ENCODE peak calls at places on chromosomes 1 and 21, in ten cellular contexts. R, S, P, V, T, H, U, M, I and B are unnamed samples.

GRCh38 chr21:44873356-44874239 is at the start of gene PTTG1IP:
- DNase-seq in M (peak), P (peak), I (peak), T (peak), R (peak), S (peak), U (peak), V (peak), H (peak), B (peak)

GRCh38 chr1:84541679-84542078 is 32.6 kb downstream of the CTBS start:
- DNase-seq in H (peak), M (no peak), S (no peak), U (no peak), R (no peak), T (no peak), P (no peak), V (peak), I (no peak), B (no peak)

GRCh38 chr1:192418886-192419285 is 102.1 kb downstream of the RGS21 start:
- DNase-seq in P (no peak), M (no peak), S (no peak), H (no peak), I (no peak), U (no peak), T (no peak), R (no peak), V (no peak), B (no peak)

GRCh38 chr21:38343691-38344090 is 86.9 kb downstream of the KCNJ15 start:
- DNase-seq in P (no peak), S (peak), R (peak), H (no peak), I (no peak), T (peak), U (peak), V (no peak), M (peak), B (no peak)

GRCh38 chr1:205298191-205298994 is 23.2 kb downstream of the NUAK2 start:
- DNase-seq in S (peak), T (peak), P (peak), U (peak), I (no peak), M (peak), V (peak), R (peak), H (peak), B (no peak)

GRCh38 chr1:236144033-236144432 is 1.7 kb downstream of the GPR137B start:
- DNase-seq in M (no peak), I (no peak), T (no peak), P (no peak), R (no peak), S (no peak), V (no peak), U (no peak), H (no peak), B (no peak)

GRCh38 chr21:15062566-15062965 is 2.2 kb downstream of the NRIP1 start:
- DNase-seq in T (peak), H (no peak), V (no peak), R (peak), P (no peak), U (peak), M (no peak), S (no peak), I (no peak), B (no peak)

GRCh38 chr1:42937141-42937696 is 21.4 kb downstream of the SLC2A1 start:
- DNase-seq in H (no peak), S (peak), M (peak), R (peak), U (peak), P (peak), I (no peak), T (no peak), V (no peak), B (no peak)

GRCh38 chr1:31984419-31985347 is 29.0 kb upstream of the KHDRBS1 start:
- DNase-seq in S (peak), R (peak), P (peak), H (no peak), U (peak), T (peak), M (peak), I (no peak), V (no peak), B (no peak)

GRCh38 chr1:180805316-180805715 is 107.4 kb upstream of the KIAA1614 start:
- DNase-seq in I (no peak), T (no peak), V (no peak), P (no peak), S (no peak), H (no peak), M (no peak), R (no peak), U (no peak), B (peak)

GRCh38 chr1:202304370-202304769 is 37.4 kb downstream of the UBE2T start:
- DNase-seq in R (no peak), P (no peak), T (no peak), I (no peak), V (no peak), S (no peak), U (no peak), H (no peak), M (no peak), B (no peak)

GRCh38 chr1:78511334-78511733 is 20.6 kb downstream of the PTGFR start:
- DNase-seq in V (no peak), R (peak), P (no peak), M (no peak), H (no peak), T (no peak), I (no peak), U (no peak), S (no peak), B (no peak)

GRCh38 chr1:184624051-184624450 is 130.6 kb downstream of the EDEM3 start:
- DNase-seq in T (no peak), P (no peak), M (no peak), I (no peak), R (no peak), V (no peak), S (peak), U (no peak), H (no peak), B (no peak)

GRCh38 chr1:224767031-224767430 is 150.9 kb downstream of the CNIH3 start:
- DNase-seq in R (no peak), S (no peak), H (no peak), V (no peak), I (no peak), P (no peak), T (no peak), U (no peak), M (no peak), B (no peak)

GRCh38 chr1:24558902-24559791 is 3.3 kb downstream of the NCMAP start:
- DNase-seq in M (peak), U (peak), I (no peak), T (peak), S (peak), H (peak), R (peak), V (peak), P (no peak), B (no peak)

GRCh38 chr1:65459397-65459768 is 38.9 kb downstream of the LEPR start:
- DNase-seq in U (peak), T (peak), R (peak), P (no peak), I (no peak), M (no peak), S (peak), H (peak), V (peak), B (peak)

GRCh38 chr21:42741056-42741455 is 87.6 kb downstream of the PDE9A start:
- DNase-seq in H (no peak), T (no peak), S (no peak), U (no peak), R (no peak), V (no peak), M (no peak), I (no peak), P (no peak), B (no peak)

GRCh38 chr1:94004924-94005323 is 95.7 kb upstream of the GCLM start:
- DNase-seq in M (peak), H (no peak), I (no peak), R (peak), P (no peak), V (no peak), T (no peak), S (peak), U (no peak), B (no peak)

GRCh38 chr1:93999806-94000205 is 90.6 kb upstream of the GCLM start:
- DNase-seq in V (no peak), R (no peak), S (no peak), I (no peak), M (no peak), U (no peak), H (no peak), P (no peak), T (no peak), B (no peak)

GRCh38 chr1:94002046-94002787 is 93.0 kb upstream of the GCLM start:
- DNase-seq in I (no peak), R (no peak), P (no peak), U (no peak), V (no peak), T (no peak), S (no peak), H (no peak), M (no peak), B (no peak)

GRCh38 chr1:94000531-94001282 is 91.5 kb upstream of the GCLM start:
- DNase-seq in T (no peak), S (no peak), M (no peak), H (no peak), I (no peak), V (no peak), U (no peak), P (no peak), R (no peak), B (no peak)

GRCh38 chr1:94001397-94002045 is 92.3 kb upstream of the GCLM start:
- DNase-seq in V (no peak), M (no peak), I (no peak), P (no peak), H (no peak), S (no peak), T (no peak), U (no peak), R (no peak), B (no peak)
- H2AFZ ChIP-seq in V (no peak), M (no peak), I (no peak), P (no peak), H (no peak), S (no peak), T (no peak), U (no peak), R (no peak), B (no peak)

GRCh38 chr1:157838966-157839365 is 2.6 kb downstream of the CD5L start:
- DNase-seq in V (no peak), R (no peak), S (no peak), M (no peak), H (no peak), T (no peak), I (no peak), P (no peak), U (no peak), B (no peak)
- H2AFZ ChIP-seq in V (no peak), R (no peak), S (no peak), M (no peak), H (no peak), T (no peak), I (no peak), P (no peak), U (no peak), B (no peak)

GRCh38 chr1:112716133-112716720 is 1.1 kb upstream of the PPM1J start:
- DNase-seq in R (peak), S (peak), M (peak), H (peak), T (peak), I (peak), V (peak), U (peak), P (peak), B (no peak)

GRCh38 chr1:112712701-112713128 is 2.4 kb downstream of the PPM1J start:
- DNase-seq in H (no peak), V (no peak), M (no peak), P (no peak), U (no peak), T (no peak), I (no peak), R (no peak), S (no peak), B (no peak)

GRCh38 chr1:112715264-112716053 is at the start of gene PPM1J:
- DNase-seq in U (peak), P (peak), I (peak), H (peak), S (peak), V (peak), R (peak), T (peak), M (peak), B (peak)

GRCh38 chr1:112713466-112714312 is 1.4 kb downstream of the PPM1J start:
- DNase-seq in I (no peak), T (no peak), U (no peak), R (no peak), M (no peak), H (no peak), P (no peak), S (no peak), V (peak), B (no peak)

DNA sequence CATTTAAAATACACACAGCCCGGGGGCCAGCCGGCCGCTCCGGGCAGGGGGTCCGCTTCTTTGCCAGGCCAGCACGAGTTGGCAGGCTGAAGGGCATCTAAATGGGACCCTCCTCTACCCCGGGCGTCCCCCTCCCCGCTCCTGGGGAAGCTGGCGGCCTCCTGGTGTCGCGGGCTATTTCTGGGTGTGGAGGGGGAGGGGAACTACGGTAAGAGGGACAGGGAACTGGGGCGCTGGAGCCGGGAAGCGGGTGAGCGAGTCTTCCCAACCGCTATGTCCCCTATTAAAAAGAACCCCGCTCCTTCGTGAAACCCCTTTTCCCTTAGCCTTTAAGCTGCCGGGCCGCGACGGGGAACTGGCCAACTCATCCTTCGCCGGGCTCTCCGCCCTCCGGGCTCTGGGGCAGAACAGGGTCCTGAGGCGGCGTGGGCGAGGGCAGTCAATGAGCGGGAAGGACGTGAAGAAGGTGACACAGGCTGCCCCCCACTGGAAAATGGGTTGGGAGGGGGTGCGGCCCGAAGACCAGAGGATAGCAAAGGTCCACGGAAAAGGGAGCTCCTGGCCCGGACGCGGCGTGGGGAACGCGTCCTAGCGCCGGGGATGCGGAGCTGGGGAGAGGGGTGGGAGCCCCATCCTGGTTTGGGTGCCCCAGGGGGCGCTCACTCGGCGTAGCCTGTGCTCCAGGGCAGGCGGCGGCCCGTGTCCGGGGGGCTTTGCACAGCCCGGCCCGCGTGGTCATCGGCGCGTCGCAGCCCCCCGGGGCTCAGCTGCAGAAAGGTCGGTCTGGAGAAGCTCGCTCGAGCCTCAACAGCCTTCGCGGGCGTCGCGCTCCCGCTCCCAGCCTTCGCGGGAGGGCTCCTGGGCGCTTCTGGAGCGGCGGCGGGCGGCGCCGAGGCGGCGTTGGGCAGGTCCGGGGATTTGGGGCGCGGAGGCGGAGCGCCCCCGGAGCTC is 544 bp downstream of the PPM1J start:
- DNase-seq in H (no peak), P (no peak), I (no peak), V (peak), M (no peak), U (peak), S (no peak), T (no peak), R (no peak), B (no peak)
- H2AFZ ChIP-seq in H (no peak), P (peak), I (peak), V (peak), M (peak), U (peak), S (peak), T (peak), R (peak), B (peak)

DNA sequence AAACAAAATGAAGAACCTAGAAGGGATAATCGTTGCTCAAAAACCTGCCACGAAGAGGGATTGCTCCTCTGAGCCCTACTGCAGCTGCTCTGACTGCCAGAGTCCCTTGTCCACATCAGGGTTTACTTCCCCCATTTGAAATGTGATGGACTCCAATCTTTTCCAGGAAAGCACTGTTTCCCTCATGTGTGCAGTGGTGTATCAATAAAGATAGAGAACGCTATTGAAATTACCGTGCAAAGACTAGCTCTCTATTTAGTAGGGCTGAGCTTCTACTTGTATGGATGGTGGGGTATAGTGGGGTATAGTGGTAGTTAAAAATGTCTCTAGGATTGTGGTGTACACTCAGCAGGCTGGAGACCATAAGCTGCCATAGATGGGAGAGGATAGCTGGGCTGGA is 3.7 kb downstream of the TMCO2 start:
- DNase-seq in V (no peak), M (no peak), U (no peak), P (no peak), T (no peak), H (no peak), I (no peak), S (no peak), R (no peak), B (no peak)
- H2AFZ ChIP-seq in V (no peak), M (no peak), U (no peak), P (no peak), T (no peak), H (no peak), I (no peak), S (no peak), R (no peak), B (no peak)

DNA sequence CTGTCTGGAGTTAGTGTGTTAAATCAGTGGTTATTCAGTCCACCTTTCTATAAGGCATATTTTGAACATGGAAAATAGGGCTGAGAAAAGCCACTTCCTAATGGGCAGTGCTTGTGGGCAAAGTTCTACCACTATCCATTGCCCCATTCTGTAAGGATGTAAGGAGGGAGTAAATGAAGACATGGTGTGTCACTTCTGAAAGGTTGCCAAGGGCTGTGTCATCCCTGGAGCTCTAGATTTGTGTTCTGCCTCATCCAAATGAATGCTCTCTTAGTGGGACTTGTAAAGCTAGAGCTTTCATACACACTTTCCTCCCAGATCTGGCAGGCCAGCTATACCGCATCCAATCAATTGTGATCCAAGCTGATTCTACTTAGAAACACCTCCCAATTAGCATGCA is 116.9 kb upstream of the DUSP10 start:
- DNase-seq in H (no peak), V (no peak), T (no peak), S (peak), I (no peak), M (peak), U (peak), P (no peak), R (peak), B (no peak)
- H2AFZ ChIP-seq in H (no peak), V (no peak), T (no peak), S (peak), I (no peak), M (no peak), U (no peak), P (no peak), R (no peak), B (no peak)

GRCh38 chr1:233461847-233462246 is 134.3 kb downstream of the MAP3K21 start:
- DNase-seq in M (no peak), R (no peak), T (no peak), S (no peak), I (no peak), P (no peak), U (no peak), V (no peak), H (no peak), B (no peak)

GRCh38 chr1:233460692-233461091 is 133.2 kb downstream of the MAP3K21 start:
- DNase-seq in V (no peak), U (no peak), P (no peak), I (no peak), R (no peak), M (no peak), T (no peak), S (no peak), H (no peak), B (no peak)

GRCh38 chr1:233465745-233466343 is 138.3 kb downstream of the MAP3K21 start:
- DNase-seq in U (no peak), S (no peak), P (no peak), M (no peak), H (no peak), T (no peak), V (no peak), I (no peak), R (no peak), B (no peak)

GRCh38 chr1:233459470-233459945 is 132.0 kb downstream of the MAP3K21 start:
- DNase-seq in M (no peak), I (no peak), H (no peak), P (no peak), R (no peak), U (no peak), V (no peak), T (no peak), S (peak), B (peak)

GRCh38 chr1:233459968-233460367 is 132.4 kb downstream of the MAP3K21 start:
- DNase-seq in P (no peak), V (peak), U (no peak), M (peak), R (peak), T (no peak), H (no peak), S (no peak), I (no peak), B (no peak)
- H2AFZ ChIP-seq in P (no peak), V (no peak), U (no peak), M (no peak), R (no peak), T (no peak), H (no peak), S (no peak), I (no peak), B (no peak)

DNA sequence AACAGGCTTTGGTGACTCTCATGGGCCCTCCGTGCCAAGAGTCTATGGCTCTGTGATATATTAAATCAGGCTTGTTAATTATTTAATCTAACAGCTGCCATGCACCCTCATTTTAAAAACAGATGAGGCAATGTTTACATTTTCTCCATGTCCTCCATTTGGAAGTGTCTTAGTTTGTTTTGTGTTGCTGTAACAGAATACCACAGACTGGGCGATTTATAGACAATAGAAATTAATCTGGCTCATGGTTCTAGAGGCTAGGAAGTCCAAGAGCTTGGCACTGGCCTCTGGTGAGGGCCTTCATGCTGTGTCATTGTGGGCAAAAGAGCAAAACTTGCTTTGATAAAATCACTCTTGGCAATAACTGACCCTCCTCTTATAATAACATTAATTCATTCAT is 58.0 kb downstream of the B3GALT5 start:
- DNase-seq in I (no peak), V (no peak), M (peak), H (no peak), S (no peak), R (peak), U (no peak), T (no peak), P (no peak), B (no peak)
- H2AFZ ChIP-seq in I (no peak), V (no peak), M (no peak), H (no peak), S (no peak), R (no peak), U (no peak), T (no peak), P (no peak), B (no peak)

GRCh38 chr1:172363852-172364251 is 56.6 kb upstream of the C1orf105 start:
- DNase-seq in R (no peak), I (no peak), U (no peak), S (no peak), M (no peak), V (no peak), P (no peak), H (no peak), T (no peak), B (no peak)
- H2AFZ ChIP-seq in R (no peak), I (no peak), U (no peak), S (no peak), M (no peak), V (no peak), P (no peak), H (no peak), T (no peak), B (no peak)